ENCODE peak calls at places on chromosome X, in six cellular contexts. Q is HFFc6, Z is kidney epithelial cell, T is uterus, O is spleen, V is fibroblast of mammary gland. B is an unnamed sample.
A peak's percentile ranks its signal among the peaks of the same experiment; 100 is the strongest.

GRCh38 chrX:13545731-13546130 is 23.7 kb upstream of the EGFL6 start:
- DNase-seq in Q (no peak), Z (no peak), T (no peak), O (no peak), V (no peak), B (no peak)

GRCh38 chrX:18887177-18887820 is 96.6 kb downstream of the PHKA2 start:
- DNase-seq in Q (no peak), Z (no peak), T (no peak), O (peak; percentile 77), V (no peak), B (no peak)

GRCh38 chrX:69289046-69289838 is 124.0 kb upstream of the PJA1 start:
- DNase-seq in Q (no peak), Z (no peak), T (peak; percentile 28), O (no peak), V (no peak), B (no peak)

GRCh38 chrX:69357293-69357692 is 146.8 kb upstream of the NALF2 start:
- DNase-seq in Q (no peak), Z (no peak), T (no peak), O (no peak), V (no peak), B (no peak)

GRCh38 chrX:54885740-54886139 is 34.9 kb upstream of the TRO start:
- DNase-seq in Q (no peak), Z (no peak), T (no peak), O (no peak), V (no peak), B (no peak)

GRCh38 chrX:149124526-149125108 is 380.5 kb downstream of the IDS start:
- DNase-seq in Q (no peak), Z (no peak), T (no peak), O (no peak), V (no peak), B (no peak)

GRCh38 chrX:17237146-17237545 is 137.9 kb upstream of the NHS start:
- DNase-seq in Q (no peak), Z (no peak), T (no peak), O (no peak), V (no peak), B (no peak)

GRCh38 chrX:13498220-13498619 is 71.2 kb upstream of the EGFL6 start:
- DNase-seq in Q (no peak), Z (no peak), T (no peak), O (no peak), V (no peak), B (no peak)

GRCh38 chrX:108304210-108304609 is 134.0 kb downstream of the COL4A6 start:
- DNase-seq in Q (no peak), Z (no peak), T (no peak), O (no peak), V (peak; percentile 18), B (no peak)

GRCh38 chrX:97401586-97402101 is 517.9 kb downstream of the RPA4 start:
- DNase-seq in Q (peak; percentile 2), Z (no peak), T (no peak), O (no peak), V (peak; percentile 40), B (no peak)

GRCh38 chrX:25144043-25144940 is 128.5 kb upstream of the ARX start:
- DNase-seq in Q (peak; percentile 18), Z (no peak), T (peak; percentile 35), O (no peak), V (peak; percentile 62), B (peak; percentile 45)

GRCh38 chrX:30995705-30996104 is 76.1 kb downstream of the FTHL17 start:
- DNase-seq in Q (no peak), Z (no peak), T (no peak), O (no peak), V (no peak), B (no peak)

GRCh38 chrX:118802857-118803256 is 20.8 kb upstream of the ZCCHC12 start:
- DNase-seq in Q (no peak), Z (no peak), T (peak; percentile 22), O (no peak), V (peak; percentile 58), B (no peak)

GRCh38 chrX:149487292-149487691 is 17.8 kb downstream of the IDS start:
- DNase-seq in Q (no peak), Z (no peak), T (no peak), O (no peak), V (no peak), B (no peak)

GRCh38 chrX:103254171-103254824 is 657 bp downstream of the TCEAL8 start:
- DNase-seq in Q (no peak), Z (peak; percentile 34), T (peak; percentile 56), O (peak; percentile 86), V (peak; percentile 33), B (no peak)

GRCh38 chrX:151871244-151871643 is 41.4 kb upstream of the MAGEA4 start:
- DNase-seq in Q (peak; percentile 87), Z (peak; percentile 42), T (no peak), O (no peak), V (peak; percentile 92), B (no peak)

GRCh38 chrX:108396188-108396885 is 41.9 kb downstream of the COL4A6 start:
- DNase-seq in Q (peak; percentile 0), Z (no peak), T (no peak), O (no peak), V (peak; percentile 51), B (no peak)

GRCh38 chrX:46325312-46325877 is 219.8 kb downstream of the ZNF674 start:
- DNase-seq in Q (peak; percentile 36), Z (peak; percentile 88), T (no peak), O (no peak), V (peak; percentile 45), B (no peak)

GRCh38 chrX:31099536-31100090 is 27.8 kb upstream of the FTHL17 start:
- DNase-seq in Q (no peak), Z (no peak), T (no peak), O (no peak), V (no peak), B (no peak)

GRCh38 chrX:71622347-71623104 is 4.2 kb upstream of the CXCR3 start:
- DNase-seq in Q (no peak), Z (no peak), T (peak; percentile 80), O (peak; percentile 90), V (peak; percentile 56), B (peak; percentile 42)

GRCh38 chrX:142204522-142205433 is at the start of gene MAGEC2:
- DNase-seq in Q (no peak), Z (no peak), T (no peak), O (no peak), V (no peak), B (no peak)

GRCh38 chrX:1609759-1610158 is 5.1 kb upstream of the ASMT start:
- DNase-seq in Q (no peak), Z (no peak), T (no peak), O (no peak), V (no peak), B (no peak)

GRCh38 chrX:68504237-68504636 is 5.4 kb downstream of the YIPF6 start:
- DNase-seq in Q (peak; percentile 40), Z (peak; percentile 29), T (no peak), O (no peak), V (peak; percentile 92), B (no peak)

GRCh38 chrX:68584221-68584620 is 63.2 kb upstream of the STARD8 start:
- DNase-seq in Q (no peak), Z (no peak), T (no peak), O (no peak), V (peak; percentile 19), B (no peak)

GRCh38 chrX:43002526-43003203 is 224.7 kb upstream of the PPP1R2C start:
- DNase-seq in Q (no peak), Z (no peak), T (no peak), O (no peak), V (no peak), B (no peak)

GRCh38 chrX:14776901-14777300 is 96.0 kb downstream of the FANCB start:
- DNase-seq in Q (no peak), Z (no peak), T (no peak), O (no peak), V (no peak), B (no peak)

GRCh38 chrX:116194649-116195048 is 24.1 kb downstream of the AGTR2 start:
- DNase-seq in Q (no peak), Z (no peak), T (no peak), O (no peak), V (no peak), B (no peak)

GRCh38 chrX:116198235-116198634 is 27.7 kb downstream of the AGTR2 start:
- DNase-seq in Q (no peak), Z (no peak), T (no peak), O (no peak), V (no peak), B (no peak)

DNA sequence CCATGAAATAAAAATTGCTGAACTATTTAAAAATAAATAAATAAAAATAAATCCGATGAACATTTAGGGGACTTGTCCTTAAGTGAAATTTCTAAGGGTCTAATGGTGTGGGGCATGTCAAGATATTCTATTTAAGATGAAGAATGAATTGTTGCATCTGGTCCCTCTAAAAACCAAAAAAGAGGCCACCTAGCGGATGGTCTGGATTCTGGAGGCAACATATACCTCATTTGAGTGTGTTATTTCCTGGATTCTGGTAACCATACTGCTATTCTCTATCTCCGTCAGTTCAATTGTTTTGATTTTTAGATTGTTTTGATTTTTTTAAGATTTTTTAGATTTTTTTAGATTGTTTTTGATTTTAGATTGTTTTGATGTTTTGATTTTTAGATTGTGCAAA is 28.3 kb downstream of the AGTR2 start:
- DNase-seq in Q (no peak), Z (no peak), T (no peak), O (no peak), V (no peak), B (no peak)
- TF ChIP-seq CTCF in Q (no peak), Z (no peak), T (no peak), O (no peak), V (peak; percentile 14), B (no peak)

DNA sequence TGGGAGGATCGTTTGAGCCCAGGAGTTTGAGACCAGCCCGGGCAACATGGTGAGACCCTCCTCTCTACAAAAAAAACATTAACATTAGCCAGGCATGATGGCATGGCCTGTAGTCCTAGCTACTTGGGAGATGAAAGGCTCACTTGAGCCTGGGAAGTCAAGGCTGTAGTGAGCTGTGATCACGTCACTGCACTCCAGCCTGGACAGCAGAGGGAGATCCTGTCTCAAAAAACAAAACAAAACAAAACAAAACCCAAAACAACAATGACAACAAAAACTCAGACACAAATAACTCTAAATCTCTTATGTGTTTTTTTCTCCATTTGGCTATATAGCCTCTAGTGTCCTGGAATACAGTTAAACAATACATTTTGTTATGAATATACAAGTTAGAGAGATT is 127.3 kb upstream of the STK26 start:
- DNase-seq in Q (no peak), Z (no peak), T (no peak), O (no peak), V (no peak), B (no peak)
- TF ChIP-seq CTCF in Q (no peak), Z (no peak), T (no peak), O (no peak), V (no peak), B (no peak)

GRCh38 chrX:110044531-110045249 is 41.8 kb downstream of the TMEM164 start:
- DNase-seq in Q (no peak), Z (no peak), T (no peak), O (no peak), V (no peak), B (no peak)
- TF ChIP-seq CTCF in Q (no peak), Z (no peak), T (no peak), O (no peak), V (no peak), B (no peak)

DNA sequence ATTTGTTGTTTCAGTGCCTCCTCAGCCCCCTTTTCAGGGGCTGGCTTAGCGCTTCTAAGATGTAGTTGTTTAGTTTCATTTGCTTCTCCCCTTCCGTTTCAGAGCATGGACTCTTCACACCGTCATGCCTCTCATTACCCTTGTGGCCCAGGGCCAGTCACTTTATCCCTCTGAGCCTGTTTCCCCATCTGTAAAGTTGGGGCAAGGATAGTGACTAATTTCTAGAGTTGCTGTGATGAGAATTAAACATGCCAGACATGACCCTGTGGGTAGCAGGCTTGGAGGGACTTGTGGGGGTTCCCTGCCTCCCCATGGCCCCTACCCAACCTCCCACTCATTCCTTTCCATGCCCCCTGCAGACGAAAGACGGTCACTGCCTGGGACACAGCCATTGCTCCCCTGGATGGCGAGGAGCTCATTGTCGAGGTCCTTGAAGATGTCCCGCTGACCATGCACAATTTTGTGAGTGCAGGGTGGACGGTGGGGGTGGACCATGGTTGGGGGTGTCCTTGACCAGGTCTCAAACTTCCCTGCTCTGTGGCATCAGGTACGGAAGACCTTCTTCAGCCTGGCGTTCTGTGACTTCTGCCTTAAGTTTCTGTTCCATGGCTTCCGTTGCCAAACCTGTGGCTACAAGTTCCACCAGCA is 3.6 kb downstream of the ARAF start:
- DNase-seq in Q (no peak), Z (no peak), T (no peak), O (no peak), V (no peak), B (no peak)
- TF ChIP-seq CTCF in Q (peak; percentile 13), Z (no peak), T (no peak), O (no peak), V (no peak), B (no peak)